ENCODE peak calls at places on chromosomes 4 and X, in seven cellular contexts. One of them, this sample, is unnamed.

GRCh38 chr4:6087669-6088068 is 69.4 kb upstream of the C4orf50 start:
- DNase-seq in NCI-H1436 treated with DMSO at 0.1 percent for 48 hours: no peak
- DNase-seq in HFF-Myc: no peak
- DNase-seq in HS-5: peak; percentile 5
- DNase-seq in tibial nerve: no peak
- DNase-seq in GM04503: no peak
- DNase-seq in effector CD4-positive, alpha-beta T cell: no peak
- DNase-seq in this sample: peak; percentile 79

GRCh38 chrX:78595901-78596502 is 63.1 kb downstream of the RTL3 start:
- DNase-seq in GM04503: no peak
- DNase-seq in tibial nerve: no peak
- DNase-seq in HS-5: no peak
- DNase-seq in NCI-H1436 treated with DMSO at 0.1 percent for 48 hours: no peak
- DNase-seq in effector CD4-positive, alpha-beta T cell: no peak
- DNase-seq in HFF-Myc: no peak
- DNase-seq in this sample: peak; percentile 64

GRCh38 chrX:132751043-132751690 is 207.3 kb downstream of the HS6ST2 start:
- DNase-seq in effector CD4-positive, alpha-beta T cell: no peak
- DNase-seq in HS-5: no peak
- DNase-seq in tibial nerve: no peak
- DNase-seq in GM04503: no peak
- DNase-seq in HFF-Myc: no peak
- DNase-seq in NCI-H1436 treated with DMSO at 0.1 percent for 48 hours: no peak
- DNase-seq in this sample: no peak

GRCh38 chrX:143462696-143463095 is 54.6 kb downstream of the SPANXN3 start:
- DNase-seq in HS-5: no peak
- DNase-seq in NCI-H1436 treated with DMSO at 0.1 percent for 48 hours: no peak
- DNase-seq in effector CD4-positive, alpha-beta T cell: no peak
- DNase-seq in GM04503: no peak
- DNase-seq in HFF-Myc: no peak
- DNase-seq in tibial nerve: no peak
- DNase-seq in this sample: no peak

GRCh38 chr4:168743576-168743975 is 246.7 kb downstream of the PALLD start:
- DNase-seq in GM04503: no peak
- DNase-seq in effector CD4-positive, alpha-beta T cell: no peak
- DNase-seq in HFF-Myc: no peak
- DNase-seq in tibial nerve: no peak
- DNase-seq in HS-5: no peak
- DNase-seq in NCI-H1436 treated with DMSO at 0.1 percent for 48 hours: no peak
- DNase-seq in this sample: no peak

GRCh38 chr4:100016191-100016590 is 66.1 kb upstream of the H2AZ1 start:
- DNase-seq in GM04503: no peak
- DNase-seq in effector CD4-positive, alpha-beta T cell: no peak
- DNase-seq in HFF-Myc: peak; percentile 16
- DNase-seq in NCI-H1436 treated with DMSO at 0.1 percent for 48 hours: no peak
- DNase-seq in HS-5: no peak
- DNase-seq in tibial nerve: no peak
- DNase-seq in this sample: no peak

GRCh38 chrX:87578978-87579377 is 61.4 kb downstream of the KLHL4 start:
- DNase-seq in NCI-H1436 treated with DMSO at 0.1 percent for 48 hours: no peak
- DNase-seq in effector CD4-positive, alpha-beta T cell: no peak
- DNase-seq in HFF-Myc: no peak
- DNase-seq in GM04503: no peak
- DNase-seq in HS-5: no peak
- DNase-seq in tibial nerve: no peak
- DNase-seq in this sample: peak; percentile 24

GRCh38 chr4:46648088-46648744 is 258.3 kb upstream of the GABRA2 start:
- DNase-seq in HS-5: no peak
- DNase-seq in GM04503: no peak
- DNase-seq in NCI-H1436 treated with DMSO at 0.1 percent for 48 hours: no peak
- DNase-seq in effector CD4-positive, alpha-beta T cell: no peak
- DNase-seq in tibial nerve: no peak
- DNase-seq in HFF-Myc: no peak
- DNase-seq in this sample: peak; percentile 73

GRCh38 chr4:149486861-149487260 is 328.8 kb downstream of the IQCM start:
- DNase-seq in effector CD4-positive, alpha-beta T cell: no peak
- DNase-seq in HFF-Myc: no peak
- DNase-seq in GM04503: no peak
- DNase-seq in HS-5: no peak
- DNase-seq in NCI-H1436 treated with DMSO at 0.1 percent for 48 hours: no peak
- DNase-seq in tibial nerve: no peak
- DNase-seq in this sample: no peak

GRCh38 chr4:71487324-71487677 is 148.5 kb downstream of the SLC4A4 start:
- DNase-seq in GM04503: no peak
- DNase-seq in effector CD4-positive, alpha-beta T cell: no peak
- DNase-seq in tibial nerve: no peak
- DNase-seq in HFF-Myc: no peak
- DNase-seq in NCI-H1436 treated with DMSO at 0.1 percent for 48 hours: no peak
- DNase-seq in HS-5: no peak
- DNase-seq in this sample: peak; percentile 52

GRCh38 chr4:156933633-156934258 is 37.9 kb downstream of the PDGFC start:
- DNase-seq in HS-5: peak; percentile 90
- DNase-seq in NCI-H1436 treated with DMSO at 0.1 percent for 48 hours: no peak
- DNase-seq in HFF-Myc: no peak
- DNase-seq in GM04503: peak; percentile 27
- DNase-seq in effector CD4-positive, alpha-beta T cell: no peak
- DNase-seq in tibial nerve: no peak
- DNase-seq in this sample: no peak

This sample was measured in neural progenitor cell.